ENCODE peak calls at places on chromosomes 6 and 20, in seven cellular contexts. B is hippocampal formation; O is OCI-LY7; U is NCI-H2171 treated with DMSO at 0.1 percent for 48 hours; S is C1 segment of cervical spinal cord; R is activated CD4-positive, CD25-positive, alpha-beta regulatory T cell; E is brain microvascular endothelial cell. N is an unnamed sample.

GRCh38 chr6:17045581-17046322 is 56.1 kb upstream of the STMND1 start:
- DNase-seq in B (no peak), O (no peak), U (no peak), S (no peak), R (no peak), E (peak), N (no peak)

GRCh38 chr20:62606551-62607201 is 35.6 kb upstream of the SLCO4A1 start:
- DNase-seq in B (no peak), O (peak), U (peak), S (no peak), R (no peak), E (no peak), N (peak)

GRCh38 chr6:143374014-143374413 is 76.5 kb downstream of the ADAT2 start:
- DNase-seq in B (no peak), O (no peak), U (no peak), S (no peak), R (no peak), E (no peak), N (no peak)

GRCh38 chr6:164502838-164503237 is 806.6 kb downstream of the C6orf118 start:
- DNase-seq in B (no peak), O (no peak), U (no peak), S (no peak), R (no peak), E (no peak), N (no peak)

GRCh38 chr6:44504321-44504761 is 116.8 kb downstream of the CDC5L start:
- DNase-seq in B (no peak), O (no peak), U (no peak), S (no peak), R (no peak), E (no peak), N (no peak)

GRCh38 chr6:101645770-101646169 is 252.3 kb downstream of the GRIK2 start:
- DNase-seq in B (no peak), O (no peak), U (no peak), S (no peak), R (no peak), E (no peak), N (no peak)

GRCh38 chr20:50670126-50670862 is 21.0 kb downstream of the RIPOR3 start:
- DNase-seq in B (no peak), O (no peak), U (no peak), S (no peak), R (no peak), E (no peak), N (peak)

GRCh38 chr6:31827286-31828079 is at the start of gene HSPA1B:
- DNase-seq in B (peak), O (peak), U (peak), S (peak), R (peak), E (peak), N (peak)

GRCh38 chr20:17636523-17637412 is 45.3 kb downstream of the RRBP1 start:
- DNase-seq in B (peak), O (no peak), U (peak), S (peak), R (no peak), E (no peak), N (no peak)

GRCh38 chr6:26044140-26045045 is 42.8 kb upstream of the HFE start:
- DNase-seq in B (no peak), O (peak), U (no peak), S (peak), R (no peak), E (peak), N (no peak)

GRCh38 chr6:137832110-137832509 is 34.9 kb upstream of the TNFAIP3 start:
- DNase-seq in B (no peak), O (no peak), U (no peak), S (no peak), R (no peak), E (peak), N (no peak)

GRCh38 chr20:57592263-57593092 is 27.7 kb downstream of the ZBP1 start:
- DNase-seq in B (no peak), O (no peak), U (no peak), S (no peak), R (no peak), E (no peak), N (no peak)

GRCh38 chr20:25421107-25421506 is 13.6 kb downstream of the GINS1 start:
- DNase-seq in B (no peak), O (no peak), U (no peak), S (no peak), R (no peak), E (no peak), N (no peak)